ENCODE peak calls at places on chromosomes 5 and 9, in seven cellular contexts. H is sigmoid colon, R is SK-N-SH, Z is HCT116, P is breast epithelium, X is transverse colon, E is stomach. Y is an unnamed sample.
A peak's percentile ranks its signal among the peaks of the same experiment; 100 is the strongest.

GRCh38 chr9:23542438-23542837 is 283.6 kb downstream of the ELAVL2 start:
- DNase-seq in P (no peak), E (no peak), X (no peak), R (no peak), Z (no peak), H (no peak), Y (no peak)

GRCh38 chr9:79277916-79278447 is 293.8 kb upstream of the TLE4 start:
- DNase-seq in E (no peak), X (no peak), P (no peak), H (no peak), Z (no peak), R (no peak), Y (no peak)

GRCh38 chr9:116580853-116581252 is 106.3 kb upstream of the TRIM32 start:
- DNase-seq in X (no peak), E (no peak), R (no peak), P (no peak), H (no peak), Z (no peak), Y (no peak)

GRCh38 chr5:67353500-67353931 is 156.9 kb upstream of the CD180 start:
- DNase-seq in H (no peak), Z (no peak), P (no peak), R (no peak), X (peak; percentile 21), E (no peak), Y (no peak)

GRCh38 chr5:57007349-57007748 is 55.4 kb upstream of the MIER3 start:
- DNase-seq in P (no peak), X (no peak), H (no peak), E (no peak), Z (no peak), R (no peak), Y (no peak)

GRCh38 chr9:137506702-137507171 is 43.5 kb downstream of the PNPLA7 start:
- DNase-seq in H (peak; percentile 56), R (no peak), Z (no peak), X (no peak), P (no peak), E (no peak), Y (no peak)

GRCh38 chr5:174796711-174797192 is 72.4 kb downstream of the MSX2 start:
- DNase-seq in X (no peak), R (no peak), E (no peak), H (no peak), P (no peak), Z (no peak), Y (no peak)

GRCh38 chr9:76717611-76718010 is 46.6 kb upstream of the PCA3 start:
- DNase-seq in R (no peak), X (no peak), P (no peak), E (no peak), H (no peak), Z (no peak), Y (no peak)

GRCh38 chr5:61330341-61330878 is 1.6 kb upstream of the ZSWIM6 start:
- DNase-seq in X (peak; percentile 64), H (peak; percentile 75), R (peak; percentile 45), P (no peak), Z (no peak), E (no peak), Y (no peak)

GRCh38 chr9:97983524-97984187 is 515 bp downstream of the ANP32B start:
- DNase-seq in R (peak; percentile 81), E (peak; percentile 59), Z (no peak), P (no peak), X (peak; percentile 68), H (peak; percentile 80), Y (peak; percentile 93)

GRCh38 chr5:147483961-147484707 is 25.7 kb downstream of the DPYSL3 start:
- DNase-seq in R (peak; percentile 73), X (peak; percentile 33), P (peak; percentile 39), E (no peak), Z (no peak), H (peak; percentile 89), Y (no peak)

GRCh38 chr9:122354536-122355199 is 16.2 kb upstream of the PTGS1 start:
- DNase-seq in R (no peak), P (no peak), X (no peak), H (no peak), Z (no peak), E (no peak), Y (no peak)

GRCh38 chr9:36867241-36867640 is 166.8 kb downstream of the PAX5 start:
- DNase-seq in R (no peak), H (peak; percentile 35), X (no peak), P (no peak), Z (no peak), E (no peak), Y (no peak)

GRCh38 chr5:154409230-154409840 is 36.5 kb upstream of the SAP30L start:
- DNase-seq in E (no peak), Z (no peak), P (no peak), X (no peak), H (peak; percentile 37), R (no peak), Y (no peak)

GRCh38 chr5:143023447-143024096 is 253.4 kb downstream of the ARHGAP26 start:
- DNase-seq in P (no peak), R (peak; percentile 52), H (peak; percentile 92), Z (no peak), X (peak; percentile 18), E (peak; percentile 28), Y (no peak)

GRCh38 chr9:93600504-93600903 is 24.1 kb downstream of the PHF2 start:
- DNase-seq in E (no peak), R (no peak), X (peak; percentile 69), H (no peak), Z (no peak), P (no peak), Y (no peak)

GRCh38 chr5:135309391-135310327 is 89.4 kb downstream of the MACROH2A1 start:
- DNase-seq in E (no peak), Z (no peak), P (no peak), H (no peak), R (no peak), X (no peak), Y (no peak)

GRCh38 chr5:91098581-91098980 is 284.5 kb downstream of the ARRDC3 start:
- DNase-seq in E (no peak), Z (no peak), X (no peak), H (no peak), R (no peak), P (no peak), Y (no peak)

GRCh38 chr9:96668868-96669534 is 13.9 kb upstream of the PRXL2C start:
- DNase-seq in P (no peak), H (no peak), R (no peak), Z (no peak), E (no peak), X (no peak), Y (no peak)

GRCh38 chr5:175711472-175712312 is 53.8 kb downstream of the HRH2 start:
- DNase-seq in R (no peak), Z (no peak), P (no peak), X (no peak), H (peak; percentile 24), E (peak; percentile 7), Y (no peak)

GRCh38 chr5:45101146-45101545 is 292.4 kb downstream of the MRPS30 start:
- DNase-seq in X (no peak), H (no peak), P (no peak), R (no peak), Z (no peak), E (no peak), Y (no peak)

GRCh38 chr5:73214921-73215490 is 42.0 kb downstream of the TMEM174 start:
- DNase-seq in E (no peak), R (no peak), H (no peak), P (no peak), X (no peak), Z (no peak), Y (no peak)

GRCh38 chr9:127916665-127917581 is at the start of gene ST6GALNAC4:
- DNase-seq in P (peak; percentile 81), R (peak; percentile 98), X (peak; percentile 96), H (peak; percentile 97), E (peak; percentile 97), Z (no peak), Y (peak; percentile 100)

GRCh38 chr9:69307446-69308216 is 17.4 kb upstream of the ENTREP1 start:
- DNase-seq in R (no peak), H (no peak), P (no peak), Z (no peak), X (no peak), E (no peak), Y (no peak)

GRCh38 chr5:75089137-75089536 is 36.8 kb upstream of the GCNT4 start:
- DNase-seq in R (no peak), Z (no peak), H (no peak), X (no peak), E (no peak), P (no peak), Y (no peak)

GRCh38 chr5:115857621-115858349 is 16.1 kb downstream of the AP3S1 start:
- DNase-seq in Z (no peak), E (no peak), P (no peak), X (no peak), H (no peak), R (no peak), Y (no peak)

GRCh38 chr5:128143911-128144310 is 60.3 kb downstream of the SLC12A2 start:
- DNase-seq in R (no peak), E (no peak), X (no peak), P (no peak), Z (no peak), H (no peak), Y (no peak)

DNA sequence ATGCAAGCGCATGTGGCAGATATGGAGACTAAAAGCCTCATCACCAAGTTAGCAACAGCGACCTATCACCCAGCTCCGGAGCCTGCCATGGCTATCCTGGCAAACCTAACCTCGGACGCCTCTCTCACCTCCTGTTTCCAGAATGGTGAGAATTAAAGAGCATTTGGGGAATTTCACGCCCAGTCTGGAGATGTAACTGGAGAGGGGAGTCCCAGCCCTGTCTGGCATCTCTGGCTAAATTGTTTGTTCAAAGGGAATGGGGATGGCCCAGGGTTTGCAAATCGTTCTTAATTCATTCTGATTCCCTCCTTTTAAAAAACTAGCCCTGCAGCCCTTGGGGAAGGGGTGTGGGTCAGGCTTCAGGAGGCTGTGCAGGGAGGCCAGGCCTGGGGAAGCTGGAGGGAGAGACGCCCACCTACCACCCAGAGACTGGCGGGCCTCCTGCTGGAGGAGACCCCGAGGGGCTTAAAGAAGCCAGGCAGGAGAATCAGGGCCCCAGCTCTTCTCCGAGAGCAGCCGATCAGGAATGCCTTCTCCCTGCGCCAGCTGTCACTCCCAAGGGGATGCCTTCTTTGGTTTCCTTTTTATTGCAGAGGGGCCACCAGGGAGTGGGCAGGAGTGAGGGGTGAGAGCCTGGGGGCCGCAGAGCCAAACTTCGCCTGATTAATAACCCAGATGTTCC is 971 bp upstream of the COL5A1 start:
- DNase-seq in Z (no peak), E (no peak), P (no peak), H (no peak), R (no peak), X (no peak), Y (no peak)
- H3K4me3 ChIP-seq in Z (no peak overlapping the region), E (peak overlapping the region; percentile 75), P (peak overlapping the region; percentile 88), H (no peak overlapping the region), R (no peak overlapping the region), X (peak overlapping the region; percentile 55), Y (peak overlapping the region; percentile 58)

GRCh38 chr9:14238518-14238917 is 75.4 kb downstream of the NFIB start:
- DNase-seq in X (no peak), R (no peak), H (no peak), P (no peak), E (no peak), Z (no peak), Y (no peak)
- TF ChIP-seq POLR2AphosphoS5 in X (peak; percentile 44), R (no peak), H (no peak), P (no peak), E (peak; percentile 14), Z (no peak), Y (peak; percentile 53)

GRCh38 chr9:129361196-129361595 is 183.1 kb upstream of the IER5L start:
- DNase-seq in P (no peak), H (no peak), R (no peak), E (no peak), X (no peak), Z (no peak), Y (no peak)
- H3K4me1 ChIP-seq in P (peaks cover 4% of the 10 kb centered on the region), H (no peaks in the 10 kb centered on the region), R (no peaks in the 10 kb centered on the region), E (no peaks in the 10 kb centered on the region), X (no peaks in the 10 kb centered on the region), Z (peaks cover 22% of the 10 kb centered on the region), Y (no peaks in the 10 kb centered on the region)

GRCh38 chr5:133967124-133967523 is 1.3 kb downstream of the C5orf15 start:
- DNase-seq in X (no peak), Z (no peak), E (no peak), R (no peak), H (no peak), P (no peak), Y (no peak)
- H3K4me3 ChIP-seq in X (peak overlapping the region; percentile 87), Z (peak overlapping the region; percentile 99), E (no peak overlapping the region), R (peak overlapping the region; percentile 81), H (no peak overlapping the region), P (peak overlapping the region; percentile 95), Y (no peak overlapping the region)